ENCODE peak calls at places on chromosomes 11 and 22, in five cellular contexts. W, D, P, T and S are unnamed samples.

GRCh38 chr11:8408151-8408930 is 144.7 kb upstream of the LMO1 start:
- DNase-seq in W (no peak), D (peak), P (no peak), T (peak), S (no peak)

GRCh38 chr11:92552942-92553341 is 328.3 kb downstream of the FAT3 start:
- DNase-seq in W (no peak), D (peak), P (no peak), T (peak), S (no peak)

GRCh38 chr11:724063-724732 is 18.2 kb downstream of the EPS8L2 start:
- DNase-seq in W (no peak), D (no peak), P (no peak), T (no peak), S (no peak)

GRCh38 chr22:23098718-23099524 is 28.6 kb downstream of the GNAZ start:
- DNase-seq in W (no peak), D (peak), P (peak), T (no peak), S (no peak)

GRCh38 chr11:120198403-120198786 is 12.4 kb upstream of the OAF start:
- DNase-seq in W (no peak), D (no peak), P (no peak), T (no peak), S (no peak)

GRCh38 chr11:69310934-69311766 is 17.2 kb downstream of the MYEOV start:
- DNase-seq in W (no peak), D (no peak), P (no peak), T (no peak), S (no peak)

GRCh38 chr11:21541226-21541625 is 651.7 kb upstream of the ANO5 start:
- DNase-seq in W (no peak), D (no peak), P (no peak), T (no peak), S (no peak)

GRCh38 chr11:42161886-42162285 is 702.4 kb upstream of the LRRC4C start:
- DNase-seq in W (no peak), D (no peak), P (no peak), T (no peak), S (no peak)

GRCh38 chr22:40533712-40534378 is 102.7 kb downstream of the MRTFA start:
- DNase-seq in W (peak), D (no peak), P (peak), T (peak), S (peak)

GRCh38 chr11:44315947-44316387 is 6.0 kb upstream of the ALX4 start:
- DNase-seq in W (no peak), D (no peak), P (no peak), T (no peak), S (peak)